ENCODE peak calls at places on chromosomes 2 and 18, in eight cellular contexts. T is Kasumi-1, E is body of pancreas, D is cardiac septum, H is midbrain, U is immature natural killer cell, X is SJCRH30, J is smooth muscle cell of the brain vasculature. L is an unnamed sample.
A peak's percentile ranks its signal among the peaks of the same experiment; 100 is the strongest.

GRCh38 chr18:57121542-57122112 is 25.3 kb upstream of the BOD1L2 start:
- DNase-seq in X (no peak), T (no peak), D (no peak), H (no peak), E (no peak), U (no peak), J (no peak), L (no peak)

GRCh38 chr2:235135195-235135965 is 183.6 kb downstream of the SH3BP4 start:
- DNase-seq in D (no peak), H (no peak), X (no peak), J (no peak), E (no peak), T (no peak), U (no peak), L (no peak)

GRCh38 chr2:53670351-53670750 is 97.3 kb upstream of the CHAC2 start:
- DNase-seq in T (no peak), D (no peak), E (no peak), H (no peak), X (no peak), U (no peak), J (no peak), L (no peak)

GRCh38 chr2:218782529-218782845 is 540 bp downstream of the CYP27A1 start:
- DNase-seq in X (no peak), H (peak; percentile 42), E (no peak), J (no peak), D (no peak), T (no peak), U (no peak), L (no peak)

GRCh38 chr2:55733335-55733734 is 39.7 kb upstream of the PNPT1 start:
- DNase-seq in U (no peak), T (no peak), E (no peak), H (no peak), D (no peak), J (no peak), X (no peak), L (no peak)

GRCh38 chr2:211390506-211390905 is 834.1 kb downstream of the CPS1 start:
- DNase-seq in D (no peak), H (peak; percentile 67), T (no peak), J (no peak), X (no peak), U (no peak), E (no peak), L (no peak)

GRCh38 chr2:157055660-157056199 is 201.8 kb upstream of the GALNT5 start:
- DNase-seq in E (no peak), U (no peak), H (peak; percentile 57), T (peak; percentile 32), D (no peak), J (peak; percentile 28), X (peak; percentile 51), L (peak; percentile 23)

GRCh38 chr2:109128466-109129355 is at the start of gene SH3RF3:
- DNase-seq in X (peak; percentile 59), U (peak; percentile 25), H (no peak), J (no peak), D (peak; percentile 91), T (peak; percentile 18), E (peak; percentile 34), L (no peak)

GRCh38 chr2:212990697-212991096 is 160.7 kb downstream of the IKZF2 start:
- DNase-seq in H (no peak), J (no peak), U (no peak), X (no peak), D (no peak), T (no peak), E (no peak), L (no peak)

GRCh38 chr18:54444309-54444914 is 86.7 kb downstream of the C18orf54 start:
- DNase-seq in U (no peak), E (peak; percentile 63), D (no peak), X (peak; percentile 54), H (peak; percentile 67), J (peak; percentile 36), T (peak; percentile 70), L (peak; percentile 1)

GRCh38 chr2:113324684-113325160 is 46.0 kb upstream of the PAX8 start:
- DNase-seq in T (peak; percentile 34), X (peak; percentile 91), H (no peak), D (no peak), E (peak; percentile 53), J (peak; percentile 32), U (no peak), L (peak; percentile 19)

GRCh38 chr2:71348302-71348701 is 16.7 kb downstream of the ZNF638 start:
- DNase-seq in H (no peak), E (no peak), D (no peak), U (no peak), T (peak; percentile 29), X (peak; percentile 67), J (peak; percentile 28), L (no peak)

GRCh38 chr2:108907822-108908716 is 81.0 kb downstream of the EDAR start:
- DNase-seq in T (no peak), D (peak; percentile 67), E (no peak), X (no peak), J (no peak), H (no peak), U (no peak), L (peak; percentile 31)

GRCh38 chr2:129752686-129753085 is 226.8 kb upstream of the RAB6C start:
- DNase-seq in T (no peak), H (no peak), U (no peak), X (no peak), J (no peak), D (peak; percentile 44), E (no peak), L (no peak)

GRCh38 chr2:11658208-11658607 is 11.8 kb downstream of the NTSR2 start:
- DNase-seq in U (no peak), E (no peak), D (no peak), J (no peak), H (no peak), X (no peak), T (no peak), L (no peak)

GRCh38 chr2:216637472-216637871 is 4.3 kb downstream of the IGFBP2 start:
- DNase-seq in U (no peak), T (no peak), J (no peak), D (no peak), X (no peak), E (no peak), H (no peak), L (no peak)

GRCh38 chr2:148184967-148185366 is 164.1 kb downstream of the MBD5 start:
- DNase-seq in U (no peak), E (no peak), T (peak; percentile 55), H (no peak), D (no peak), X (no peak), J (no peak), L (no peak)

GRCh38 chr18:13577091-13577697 is 149.2 kb downstream of the FAM210A start:
- DNase-seq in E (no peak), X (no peak), U (no peak), H (no peak), T (peak; percentile 94), J (no peak), D (no peak), L (no peak)

GRCh38 chr2:132550285-132550684 is 119.7 kb downstream of the LYPD1 start:
- DNase-seq in J (no peak), U (no peak), X (no peak), E (no peak), D (no peak), H (peak; percentile 7), T (no peak), L (no peak)

GRCh38 chr2:21183726-21184125 is 60.0 kb downstream of the TDRD15 start:
- DNase-seq in J (no peak), E (no peak), H (no peak), T (no peak), X (no peak), U (no peak), D (no peak), L (no peak)

GRCh38 chr2:48607307-48608014 is 10.2 kb upstream of the GTF2A1L start:
- DNase-seq in H (no peak), E (no peak), U (no peak), T (no peak), X (no peak), J (no peak), D (no peak), L (no peak)

GRCh38 chr2:127175821-127176354 is 44.2 kb downstream of the CYP27C1 start:
- DNase-seq in D (peak; percentile 56), T (no peak), U (no peak), J (no peak), E (no peak), H (no peak), X (no peak), L (no peak)

GRCh38 chr2:134491796-134492441 is 226.9 kb downstream of the TMEM163 start:
- DNase-seq in J (no peak), T (no peak), D (peak; percentile 38), E (peak; percentile 65), H (peak; percentile 2), U (no peak), X (peak; percentile 42), L (no peak)

L was measured in cerebellum.